ENCODE peak calls at places on chromosomes 1 and 21, in four cellular contexts. C is activated CD4-positive, alpha-beta T cell treated with anti-CD3 and anti-CD28 coated beads for 24 hours; Q is nephron progenitor cell; I is activated CD8-positive, alpha-beta memory T cell treated with anti-CD3 and anti-CD28 coated beads, Interleukin-2, amount 50 U/mL, for 48 hours. K is an unnamed sample.
A peak's percentile ranks its signal among the peaks of the same experiment; 100 is the strongest.

GRCh38 chr1:107870691-107871090 is 94.3 kb downstream of the VAV3 start:
- DNase-seq in C (no peak), Q (no peak), I (no peak), K (no peak)

GRCh38 chr1:101071470-101071886 is 45.9 kb upstream of the DPH5 start:
- DNase-seq in C (no peak), Q (no peak), I (no peak), K (no peak)

GRCh38 chr1:223403184-223403815 is 10.1 kb downstream of the CCDC185 start:
- DNase-seq in C (no peak), Q (no peak), I (no peak), K (no peak)

GRCh38 chr1:116834605-116835004 is 75.1 kb upstream of the PTGFRN start:
- DNase-seq in C (no peak), Q (no peak), I (peak; percentile 45), K (no peak)

GRCh38 chr1:83505148-83505547 is 493.8 kb downstream of the TTLL7 start:
- DNase-seq in C (no peak), Q (no peak), I (no peak), K (no peak)

GRCh38 chr1:116538527-116538926 is 32.3 kb downstream of the CD58 start:
- DNase-seq in C (no peak), Q (no peak), I (no peak), K (no peak)

GRCh38 chr1:169368406-169368769 is 393 bp downstream of the BLZF1 start:
- DNase-seq in C (peak; percentile 5), Q (peak; percentile 19), I (peak; percentile 63), K (no peak)

GRCh38 chr21:44626673-44627143 is at the start of gene KRTAP10-9:
- DNase-seq in C (no peak), Q (no peak), I (no peak), K (no peak)

GRCh38 chr1:47837046-47837830 is 159.9 kb downstream of the TRABD2B start:
- DNase-seq in C (no peak), Q (no peak), I (no peak), K (no peak)

GRCh38 chr1:44293761-44294315 is 61.2 kb downstream of the ERI3 start:
- DNase-seq in C (no peak), Q (no peak), I (no peak), K (peak; percentile 94)

GRCh38 chr1:197958861-197959260 is 41.7 kb downstream of the LHX9 start:
- DNase-seq in C (no peak), Q (no peak), I (no peak), K (no peak)

GRCh38 chr1:3186526-3186921 is 117.5 kb downstream of the PRDM16 start:
- DNase-seq in C (no peak), Q (peak; percentile 66), I (no peak), K (no peak)

GRCh38 chr1:208985231-208985630 is 598.3 kb upstream of the CAMK1G start:
- DNase-seq in C (no peak), Q (no peak), I (no peak), K (no peak)

GRCh38 chr1:181531951-181532640 is 48.8 kb downstream of the CACNA1E start:
- DNase-seq in C (no peak), Q (no peak), I (no peak), K (no peak)

GRCh38 chr1:13812456-13813397 is 112.7 kb downstream of the PRDM2 start:
- DNase-seq in C (no peak), Q (no peak), I (no peak), K (no peak)

GRCh38 chr1:228392111-228392936 is 14.3 kb downstream of the TRIM11 start:
- DNase-seq in C (no peak), Q (no peak), I (no peak), K (no peak)

GRCh38 chr1:50570064-50570463 is 146.8 kb upstream of the DMRTA2 start:
- DNase-seq in C (no peak), Q (no peak), I (no peak), K (no peak)

GRCh38 chr1:2606806-2607680 is 20.5 kb downstream of the PRXL2B start:
- DNase-seq in C (no peak), Q (peak; percentile 3), I (no peak), K (no peak)

GRCh38 chr1:223531742-223532341 is 133.7 kb downstream of the CAPN8 start:
- DNase-seq in C (peak; percentile 45), Q (peak; percentile 73), I (peak; percentile 79), K (peak; percentile 64)

GRCh38 chr1:19643602-19644419 is at the start of gene NBL1:
- DNase-seq in C (peak; percentile 52), Q (peak; percentile 80), I (peak; percentile 85), K (no peak)

K was measured in left lobe of liver.